ENCODE peak calls at places on chromosome 9, in eight cellular contexts. One of them, this sample, is unnamed.

GRCh38 chr9:137032893-137033292 is 1.0 kb upstream of the FUT7 start:
- DNase-seq in RWPE1: no peak
- DNase-seq in pancreas: no peak
- DNase-seq in mammary epithelial cell: no peak
- DNase-seq in IMR-90: no peak
- DNase-seq in thyroid gland: no peak
- DNase-seq in CD4-positive, alpha-beta T cell: no peak
- DNase-seq in BJ: no peak
- DNase-seq in this sample: no peak

GRCh38 chr9:109599131-109599530 is 101.0 kb upstream of the PTPN3 start:
- DNase-seq in BJ: no peak
- DNase-seq in thyroid gland: no peak
- DNase-seq in pancreas: no peak
- DNase-seq in RWPE1: no peak
- DNase-seq in CD4-positive, alpha-beta T cell: no peak
- DNase-seq in mammary epithelial cell: no peak
- DNase-seq in IMR-90: no peak
- DNase-seq in this sample: no peak

GRCh38 chr9:120914953-120915352 is 11.6 kb downstream of the TRAF1 start:
- DNase-seq in mammary epithelial cell: peak; percentile 90
- DNase-seq in thyroid gland: no peak
- DNase-seq in BJ: no peak
- DNase-seq in RWPE1: peak; percentile 59
- DNase-seq in CD4-positive, alpha-beta T cell: no peak
- DNase-seq in IMR-90: peak; percentile 82
- DNase-seq in pancreas: no peak
- DNase-seq in this sample: no peak

GRCh38 chr9:91119147-91119546 is 242.6 kb downstream of the AUH start:
- DNase-seq in IMR-90: peak; percentile 77
- DNase-seq in mammary epithelial cell: peak; percentile 81
- DNase-seq in pancreas: no peak
- DNase-seq in RWPE1: peak; percentile 83
- DNase-seq in thyroid gland: no peak
- DNase-seq in BJ: peak; percentile 74
- DNase-seq in CD4-positive, alpha-beta T cell: no peak
- DNase-seq in this sample: no peak

GRCh38 chr9:137619240-137620090 is 660 bp downstream of the EHMT1 start:
- DNase-seq in thyroid gland: peak; percentile 54
- DNase-seq in mammary epithelial cell: peak; percentile 39
- DNase-seq in IMR-90: peak; percentile 36
- DNase-seq in RWPE1: peak; percentile 72
- DNase-seq in CD4-positive, alpha-beta T cell: no peak
- DNase-seq in pancreas: no peak
- DNase-seq in BJ: no peak
- DNase-seq in this sample: no peak

GRCh38 chr9:128733256-128733655 is 9.3 kb upstream of the ZDHHC12 start:
- DNase-seq in mammary epithelial cell: peak; percentile 68
- DNase-seq in pancreas: peak; percentile 74
- DNase-seq in BJ: no peak
- DNase-seq in RWPE1: peak; percentile 77
- DNase-seq in thyroid gland: peak; percentile 75
- DNase-seq in IMR-90: peak; percentile 81
- DNase-seq in CD4-positive, alpha-beta T cell: no peak
- DNase-seq in this sample: peak; percentile 74

GRCh38 chr9:107733530-107733907 is 243.9 kb upstream of the KLF4 start:
- DNase-seq in mammary epithelial cell: no peak
- DNase-seq in BJ: no peak
- DNase-seq in pancreas: no peak
- DNase-seq in IMR-90: no peak
- DNase-seq in RWPE1: no peak
- DNase-seq in CD4-positive, alpha-beta T cell: no peak
- DNase-seq in thyroid gland: peak; percentile 79
- DNase-seq in this sample: no peak

GRCh38 chr9:120603601-120604000 is 23.6 kb upstream of the CDK5RAP2 start:
- DNase-seq in CD4-positive, alpha-beta T cell: no peak
- DNase-seq in pancreas: no peak
- DNase-seq in RWPE1: no peak
- DNase-seq in BJ: no peak
- DNase-seq in IMR-90: no peak
- DNase-seq in thyroid gland: no peak
- DNase-seq in mammary epithelial cell: no peak
- DNase-seq in this sample: no peak

GRCh38 chr9:25505644-25506043 is 172.6 kb downstream of the TUSC1 start:
- DNase-seq in BJ: no peak
- DNase-seq in CD4-positive, alpha-beta T cell: no peak
- DNase-seq in pancreas: no peak
- DNase-seq in thyroid gland: no peak
- DNase-seq in IMR-90: no peak
- DNase-seq in RWPE1: no peak
- DNase-seq in mammary epithelial cell: no peak
- DNase-seq in this sample: no peak

GRCh38 chr9:120477534-120478001 is 102.4 kb downstream of the CDK5RAP2 start:
- DNase-seq in thyroid gland: peak; percentile 65
- DNase-seq in mammary epithelial cell: peak; percentile 75
- DNase-seq in CD4-positive, alpha-beta T cell: no peak
- DNase-seq in IMR-90: peak; percentile 90
- DNase-seq in RWPE1: peak; percentile 75
- DNase-seq in pancreas: no peak
- DNase-seq in BJ: peak; percentile 42
- DNase-seq in this sample: no peak

GRCh38 chr9:91902465-91903125 is 47.4 kb downstream of the ROR2 start:
- DNase-seq in CD4-positive, alpha-beta T cell: no peak
- DNase-seq in mammary epithelial cell: no peak
- DNase-seq in thyroid gland: no peak
- DNase-seq in pancreas: no peak
- DNase-seq in BJ: no peak
- DNase-seq in IMR-90: peak; percentile 53
- DNase-seq in RWPE1: no peak
- DNase-seq in this sample: no peak

GRCh38 chr9:133160742-133161541 is 2.8 kb downstream of the GBGT1 start:
- DNase-seq in CD4-positive, alpha-beta T cell: no peak
- DNase-seq in mammary epithelial cell: peak; percentile 64
- DNase-seq in BJ: no peak
- DNase-seq in IMR-90: peak; percentile 61
- DNase-seq in thyroid gland: peak; percentile 64
- DNase-seq in RWPE1: peak; percentile 89
- DNase-seq in pancreas: no peak
- DNase-seq in this sample: no peak

GRCh38 chr9:87107072-87107471 is 159.8 kb upstream of the GAS1 start:
- DNase-seq in CD4-positive, alpha-beta T cell: no peak
- DNase-seq in thyroid gland: no peak
- DNase-seq in mammary epithelial cell: peak; percentile 93
- DNase-seq in pancreas: no peak
- DNase-seq in RWPE1: peak; percentile 70
- DNase-seq in BJ: no peak
- DNase-seq in IMR-90: peak; percentile 29
- DNase-seq in this sample: no peak

GRCh38 chr9:123358181-123358894 is 2.3 kb downstream of the CRB2 start:
- DNase-seq in CD4-positive, alpha-beta T cell: no peak
- DNase-seq in thyroid gland: no peak
- DNase-seq in RWPE1: no peak
- DNase-seq in mammary epithelial cell: no peak
- DNase-seq in IMR-90: no peak
- DNase-seq in pancreas: no peak
- DNase-seq in BJ: no peak
- DNase-seq in this sample: no peak

GRCh38 chr9:38153152-38153909 is 84.3 kb upstream of the SHB start:
- DNase-seq in IMR-90: no peak
- DNase-seq in CD4-positive, alpha-beta T cell: no peak
- DNase-seq in thyroid gland: no peak
- DNase-seq in pancreas: peak; percentile 40
- DNase-seq in RWPE1: no peak
- DNase-seq in mammary epithelial cell: no peak
- DNase-seq in BJ: no peak
- DNase-seq in this sample: no peak

DNA sequence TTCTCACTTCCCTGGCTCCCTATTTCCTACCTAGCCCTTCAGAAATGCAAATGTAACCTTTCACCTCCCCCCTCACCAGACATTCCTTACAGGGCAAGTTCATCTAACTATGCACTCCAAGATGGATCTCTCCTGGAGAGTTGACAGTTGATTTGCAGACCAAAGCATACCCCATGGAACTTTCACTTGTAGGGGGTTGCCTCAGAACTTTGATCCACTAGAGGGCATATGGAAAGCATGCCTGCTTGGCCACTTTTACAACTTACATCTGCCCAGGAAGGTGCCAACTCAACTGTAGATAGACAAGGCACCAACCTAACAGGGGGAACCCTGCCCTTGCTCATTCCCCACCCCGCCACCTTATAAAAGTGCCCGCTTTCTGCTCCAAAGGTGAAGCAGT is 187.8 kb downstream of the NXNL2 start:
- DNase-seq in CD4-positive, alpha-beta T cell: no peak
- DNase-seq in BJ: no peak
- DNase-seq in IMR-90: peak; percentile 26
- DNase-seq in RWPE1: peak; percentile 31
- DNase-seq in pancreas: no peak
- DNase-seq in mammary epithelial cell: peak; percentile 37
- DNase-seq in thyroid gland: no peak
- DNase-seq in this sample: no peak
- TF ChIP-seq CTCF in CD4-positive, alpha-beta T cell: peak; percentile 7
- TF ChIP-seq CTCF in BJ: peak; percentile 24
- TF ChIP-seq CTCF in IMR-90: peak; percentile 45
- TF ChIP-seq CTCF in RWPE1: no peak
- TF ChIP-seq CTCF in pancreas: no peak
- TF ChIP-seq CTCF in mammary epithelial cell: peak; percentile 70
- TF ChIP-seq CTCF in thyroid gland: peak; percentile 25
- TF ChIP-seq CTCF in this sample: no peak

DNA sequence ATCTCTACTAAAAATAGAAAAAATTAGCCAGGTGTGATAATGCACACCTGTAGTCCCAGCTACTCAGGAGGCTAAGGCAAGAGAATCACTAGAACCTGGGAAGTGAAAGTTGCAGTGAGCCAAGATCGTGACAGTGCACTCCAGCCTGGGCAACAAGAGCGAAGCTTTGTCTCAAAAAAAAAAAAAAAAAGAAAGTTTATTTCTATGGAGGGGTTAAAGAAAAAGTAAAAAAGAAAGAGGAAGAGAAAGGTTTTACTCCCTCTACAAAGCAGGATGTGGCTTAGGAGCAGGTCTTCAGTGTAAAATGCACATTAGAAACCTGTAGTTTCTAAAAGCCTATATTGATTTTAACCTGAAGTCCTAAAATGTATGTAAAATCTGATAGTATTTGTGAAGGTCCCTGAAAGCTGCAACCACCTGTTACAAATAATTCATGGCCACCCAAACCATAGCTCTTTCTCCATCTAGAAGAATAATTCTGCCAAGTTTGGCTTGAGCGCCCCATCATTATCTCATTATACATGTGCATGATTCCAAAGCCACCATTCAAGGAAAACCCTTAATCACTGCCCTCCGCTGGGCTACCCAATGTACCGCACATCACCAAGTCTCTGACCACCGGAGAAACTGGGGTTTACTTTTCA is 3.4 kb downstream of the FNBP1 start:
- DNase-seq in RWPE1: no peak
- DNase-seq in thyroid gland: no peak
- DNase-seq in pancreas: no peak
- DNase-seq in IMR-90: no peak
- DNase-seq in CD4-positive, alpha-beta T cell: no peak
- DNase-seq in mammary epithelial cell: no peak
- DNase-seq in BJ: no peak
- DNase-seq in this sample: no peak
- TF ChIP-seq CTCF in RWPE1: no peak
- TF ChIP-seq CTCF in thyroid gland: no peak
- TF ChIP-seq CTCF in pancreas: no peak
- TF ChIP-seq CTCF in IMR-90: peak; percentile 6
- TF ChIP-seq CTCF in CD4-positive, alpha-beta T cell: no peak
- TF ChIP-seq CTCF in mammary epithelial cell: no peak
- TF ChIP-seq CTCF in BJ: peak; percentile 9
- TF ChIP-seq CTCF in this sample: no peak

GRCh38 chr9:106560540-106560939 is 302.4 kb upstream of the ZNF462 start:
- DNase-seq in RWPE1: no peak
- DNase-seq in mammary epithelial cell: no peak
- DNase-seq in CD4-positive, alpha-beta T cell: no peak
- DNase-seq in pancreas: no peak
- DNase-seq in BJ: no peak
- DNase-seq in IMR-90: no peak
- DNase-seq in thyroid gland: no peak
- DNase-seq in this sample: no peak
- TF ChIP-seq CTCF in RWPE1: peak; percentile 29
- TF ChIP-seq CTCF in mammary epithelial cell: peak; percentile 13
- TF ChIP-seq CTCF in CD4-positive, alpha-beta T cell: no peak
- TF ChIP-seq CTCF in pancreas: no peak
- TF ChIP-seq CTCF in BJ: no peak
- TF ChIP-seq CTCF in IMR-90: no peak
- TF ChIP-seq CTCF in thyroid gland: peak; percentile 19
- TF ChIP-seq CTCF in this sample: peak; percentile 48

GRCh38 chr9:88308831-88309230 is 79.4 kb upstream of the SPIN1 start:
- DNase-seq in IMR-90: no peak
- DNase-seq in RWPE1: no peak
- DNase-seq in CD4-positive, alpha-beta T cell: no peak
- DNase-seq in mammary epithelial cell: no peak
- DNase-seq in pancreas: no peak
- DNase-seq in thyroid gland: no peak
- DNase-seq in BJ: no peak
- DNase-seq in this sample: no peak

GRCh38 chr9:88313364-88314220 is 74.7 kb upstream of the SPIN1 start:
- DNase-seq in RWPE1: no peak
- DNase-seq in mammary epithelial cell: no peak
- DNase-seq in IMR-90: no peak
- DNase-seq in pancreas: no peak
- DNase-seq in BJ: no peak
- DNase-seq in CD4-positive, alpha-beta T cell: no peak
- DNase-seq in thyroid gland: no peak
- DNase-seq in this sample: no peak

GRCh38 chr9:88312070-88312469 is 76.2 kb upstream of the SPIN1 start:
- DNase-seq in BJ: no peak
- DNase-seq in IMR-90: no peak
- DNase-seq in thyroid gland: no peak
- DNase-seq in mammary epithelial cell: no peak
- DNase-seq in RWPE1: no peak
- DNase-seq in CD4-positive, alpha-beta T cell: no peak
- DNase-seq in pancreas: no peak
- DNase-seq in this sample: no peak

GRCh38 chr9:88312517-88313103 is 75.6 kb upstream of the SPIN1 start:
- DNase-seq in IMR-90: no peak
- DNase-seq in CD4-positive, alpha-beta T cell: no peak
- DNase-seq in thyroid gland: no peak
- DNase-seq in RWPE1: no peak
- DNase-seq in BJ: no peak
- DNase-seq in pancreas: no peak
- DNase-seq in mammary epithelial cell: no peak
- DNase-seq in this sample: no peak

DNA sequence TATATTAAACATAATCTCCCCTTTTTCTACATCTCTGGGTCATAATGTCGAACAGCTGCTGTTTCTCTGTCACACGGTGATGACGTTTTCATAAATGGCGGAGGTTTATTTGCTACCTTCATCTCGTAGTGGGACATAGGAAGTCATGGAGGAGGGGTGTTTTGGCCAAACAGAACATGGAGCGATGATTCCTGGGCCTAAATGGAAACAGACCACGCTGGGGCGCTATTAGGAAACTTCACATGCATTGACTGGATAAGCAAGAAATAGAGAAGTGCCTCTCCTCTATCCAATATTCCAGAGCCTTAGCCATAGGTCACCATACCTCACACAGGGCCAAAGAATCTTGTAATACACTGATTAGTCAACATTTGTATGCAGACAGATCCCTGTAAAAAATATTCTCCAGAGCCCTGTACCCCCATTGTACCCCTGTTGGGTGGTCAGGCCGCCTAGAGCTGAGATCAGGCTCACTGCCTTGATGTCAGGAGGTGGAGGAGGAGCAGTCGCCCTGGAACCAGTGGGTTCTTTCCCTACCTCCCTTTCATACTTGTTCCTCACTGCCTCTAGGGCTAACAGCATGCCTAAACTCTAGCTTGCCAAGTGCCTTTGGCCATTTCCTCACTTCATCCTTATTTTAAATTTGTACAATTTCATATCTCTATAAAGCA is 77.8 kb upstream of the SPIN1 start:
- DNase-seq in IMR-90: peak; percentile 16
- DNase-seq in BJ: no peak
- DNase-seq in mammary epithelial cell: no peak
- DNase-seq in CD4-positive, alpha-beta T cell: no peak
- DNase-seq in RWPE1: no peak
- DNase-seq in pancreas: no peak
- DNase-seq in thyroid gland: no peak
- DNase-seq in this sample: no peak
- TF ChIP-seq CTCF in IMR-90: no peak
- TF ChIP-seq CTCF in BJ: no peak
- TF ChIP-seq CTCF in mammary epithelial cell: no peak
- TF ChIP-seq CTCF in CD4-positive, alpha-beta T cell: no peak
- TF ChIP-seq CTCF in RWPE1: no peak
- TF ChIP-seq CTCF in pancreas: no peak
- TF ChIP-seq CTCF in thyroid gland: no peak
- TF ChIP-seq CTCF in this sample: no peak